ENCODE peak calls at places on chromosomes 5 and 9, in eight cellular contexts. One of them, this sample, is unnamed.

GRCh38 chr5:168227973-168228615 is 63.4 kb upstream of the WWC1 start:
- DNase-seq in germinal center: no peak
- DNase-seq in AG04449: no peak
- DNase-seq in myocyte: no peak
- DNase-seq in neural progenitor cell: no peak
- DNase-seq in right atrium auricular region: no peak
- DNase-seq in activated CD4-positive, alpha-beta T cell treated with anti-CD3 and anti-CD28 coated beads, Interleukin-2, amount 10 ng/mL, durations not matched to agents 7 days and 5 days: peak; percentile 64
- DNase-seq in substantia nigra: no peak
- DNase-seq in this sample: no peak

GRCh38 chr5:73540192-73540591 is 25.2 kb downstream of the ANKRA2 start:
- DNase-seq in germinal center: no peak
- DNase-seq in AG04449: no peak
- DNase-seq in myocyte: peak; percentile 56
- DNase-seq in neural progenitor cell: no peak
- DNase-seq in right atrium auricular region: no peak
- DNase-seq in activated CD4-positive, alpha-beta T cell treated with anti-CD3 and anti-CD28 coated beads, Interleukin-2, amount 10 ng/mL, durations not matched to agents 7 days and 5 days: no peak
- DNase-seq in substantia nigra: no peak
- DNase-seq in this sample: no peak

GRCh38 chr5:111461934-111462333 is 50.4 kb downstream of the STARD4 start:
- DNase-seq in germinal center: no peak
- DNase-seq in AG04449: no peak
- DNase-seq in myocyte: no peak
- DNase-seq in neural progenitor cell: no peak
- DNase-seq in right atrium auricular region: no peak
- DNase-seq in activated CD4-positive, alpha-beta T cell treated with anti-CD3 and anti-CD28 coated beads, Interleukin-2, amount 10 ng/mL, durations not matched to agents 7 days and 5 days: no peak
- DNase-seq in substantia nigra: no peak
- DNase-seq in this sample: no peak

GRCh38 chr5:16936150-16937022 is at the start of gene MYO10:
- DNase-seq in germinal center: peak; percentile 88
- DNase-seq in AG04449: no peak
- DNase-seq in myocyte: peak; percentile 78
- DNase-seq in neural progenitor cell: peak; percentile 91
- DNase-seq in right atrium auricular region: peak; percentile 68
- DNase-seq in activated CD4-positive, alpha-beta T cell treated with anti-CD3 and anti-CD28 coated beads, Interleukin-2, amount 10 ng/mL, durations not matched to agents 7 days and 5 days: peak; percentile 48
- DNase-seq in substantia nigra: peak; percentile 40
- DNase-seq in this sample: no peak

GRCh38 chr9:3855601-3856328 is 330.0 kb upstream of the RFX3 start:
- DNase-seq in germinal center: no peak
- DNase-seq in AG04449: no peak
- DNase-seq in myocyte: no peak
- DNase-seq in neural progenitor cell: no peak
- DNase-seq in right atrium auricular region: no peak
- DNase-seq in activated CD4-positive, alpha-beta T cell treated with anti-CD3 and anti-CD28 coated beads, Interleukin-2, amount 10 ng/mL, durations not matched to agents 7 days and 5 days: no peak
- DNase-seq in substantia nigra: no peak
- DNase-seq in this sample: no peak

GRCh38 chr9:110742741-110743371 is 74.3 kb downstream of the MUSK start:
- DNase-seq in germinal center: no peak
- DNase-seq in AG04449: no peak
- DNase-seq in myocyte: peak; percentile 60
- DNase-seq in neural progenitor cell: peak; percentile 84
- DNase-seq in right atrium auricular region: no peak
- DNase-seq in activated CD4-positive, alpha-beta T cell treated with anti-CD3 and anti-CD28 coated beads, Interleukin-2, amount 10 ng/mL, durations not matched to agents 7 days and 5 days: no peak
- DNase-seq in substantia nigra: no peak
- DNase-seq in this sample: no peak

GRCh38 chr5:103466494-103466893 is 96.1 kb downstream of the NUDT12 start:
- DNase-seq in germinal center: no peak
- DNase-seq in AG04449: no peak
- DNase-seq in myocyte: no peak
- DNase-seq in neural progenitor cell: no peak
- DNase-seq in right atrium auricular region: no peak
- DNase-seq in activated CD4-positive, alpha-beta T cell treated with anti-CD3 and anti-CD28 coated beads, Interleukin-2, amount 10 ng/mL, durations not matched to agents 7 days and 5 days: no peak
- DNase-seq in substantia nigra: no peak
- DNase-seq in this sample: no peak

GRCh38 chr9:91073811-91074771 is 272.5 kb downstream of the SYK start:
- DNase-seq in germinal center: no peak
- DNase-seq in AG04449: no peak
- DNase-seq in myocyte: no peak
- DNase-seq in neural progenitor cell: no peak
- DNase-seq in right atrium auricular region: peak; percentile 28
- DNase-seq in activated CD4-positive, alpha-beta T cell treated with anti-CD3 and anti-CD28 coated beads, Interleukin-2, amount 10 ng/mL, durations not matched to agents 7 days and 5 days: no peak
- DNase-seq in substantia nigra: no peak
- DNase-seq in this sample: no peak

GRCh38 chr9:120846251-120846869 is 3.6 kb upstream of the PSMD5 start:
- DNase-seq in germinal center: no peak
- DNase-seq in AG04449: no peak
- DNase-seq in myocyte: no peak
- DNase-seq in neural progenitor cell: no peak
- DNase-seq in right atrium auricular region: no peak
- DNase-seq in activated CD4-positive, alpha-beta T cell treated with anti-CD3 and anti-CD28 coated beads, Interleukin-2, amount 10 ng/mL, durations not matched to agents 7 days and 5 days: peak; percentile 61
- DNase-seq in substantia nigra: no peak
- DNase-seq in this sample: no peak

GRCh38 chr5:138954257-138955012 is 79.3 kb upstream of the LRRTM2 start:
- DNase-seq in germinal center: no peak
- DNase-seq in AG04449: no peak
- DNase-seq in myocyte: no peak
- DNase-seq in neural progenitor cell: no peak
- DNase-seq in right atrium auricular region: no peak
- DNase-seq in activated CD4-positive, alpha-beta T cell treated with anti-CD3 and anti-CD28 coated beads, Interleukin-2, amount 10 ng/mL, durations not matched to agents 7 days and 5 days: no peak
- DNase-seq in substantia nigra: no peak
- DNase-seq in this sample: no peak

GRCh38 chr5:7397005-7397546 is 1.1 kb downstream of the ADCY2 start:
- DNase-seq in germinal center: no peak
- DNase-seq in AG04449: no peak
- DNase-seq in myocyte: no peak
- DNase-seq in neural progenitor cell: no peak
- DNase-seq in right atrium auricular region: no peak
- DNase-seq in activated CD4-positive, alpha-beta T cell treated with anti-CD3 and anti-CD28 coated beads, Interleukin-2, amount 10 ng/mL, durations not matched to agents 7 days and 5 days: no peak
- DNase-seq in substantia nigra: no peak
- DNase-seq in this sample: no peak

GRCh38 chr9:70496244-70496643 is 81.8 kb upstream of the KLF9 start:
- DNase-seq in germinal center: no peak
- DNase-seq in AG04449: no peak
- DNase-seq in myocyte: no peak
- DNase-seq in neural progenitor cell: no peak
- DNase-seq in right atrium auricular region: no peak
- DNase-seq in activated CD4-positive, alpha-beta T cell treated with anti-CD3 and anti-CD28 coated beads, Interleukin-2, amount 10 ng/mL, durations not matched to agents 7 days and 5 days: no peak
- DNase-seq in substantia nigra: no peak
- DNase-seq in this sample: no peak

GRCh38 chr5:72005676-72006075 is 101.6 kb upstream of the MAP1B start:
- DNase-seq in germinal center: no peak
- DNase-seq in AG04449: no peak
- DNase-seq in myocyte: no peak
- DNase-seq in neural progenitor cell: peak; percentile 22
- DNase-seq in right atrium auricular region: no peak
- DNase-seq in activated CD4-positive, alpha-beta T cell treated with anti-CD3 and anti-CD28 coated beads, Interleukin-2, amount 10 ng/mL, durations not matched to agents 7 days and 5 days: no peak
- DNase-seq in substantia nigra: no peak
- DNase-seq in this sample: no peak

GRCh38 chr5:150999704-151000452 is 20.5 kb upstream of the GPX3 start:
- DNase-seq in germinal center: no peak
- DNase-seq in AG04449: no peak
- DNase-seq in myocyte: peak; percentile 59
- DNase-seq in neural progenitor cell: no peak
- DNase-seq in right atrium auricular region: peak; percentile 75
- DNase-seq in activated CD4-positive, alpha-beta T cell treated with anti-CD3 and anti-CD28 coated beads, Interleukin-2, amount 10 ng/mL, durations not matched to agents 7 days and 5 days: no peak
- DNase-seq in substantia nigra: no peak
- DNase-seq in this sample: no peak

GRCh38 chr5:167919268-167919560 is 372.2 kb upstream of the WWC1 start:
- DNase-seq in germinal center: no peak
- DNase-seq in AG04449: no peak
- DNase-seq in myocyte: no peak
- DNase-seq in neural progenitor cell: no peak
- DNase-seq in right atrium auricular region: no peak
- DNase-seq in activated CD4-positive, alpha-beta T cell treated with anti-CD3 and anti-CD28 coated beads, Interleukin-2, amount 10 ng/mL, durations not matched to agents 7 days and 5 days: no peak
- DNase-seq in substantia nigra: no peak
- DNase-seq in this sample: no peak